ENCODE peak calls at places on chromosomes 2 and 18, in four cellular contexts. One of them, this sample, is unnamed.
A peak's percentile ranks its signal among the peaks of the same experiment; 100 is the strongest.

GRCh38 chr2:44615950-44616518 is 254.3 kb downstream of the CAMKMT start:
- DNase-seq in substantia nigra: no peak
- DNase-seq in PC-9: no peak
- DNase-seq in GM06990: no peak
- DNase-seq in this sample: no peak

GRCh38 chr2:21836766-21837543 is 713.2 kb downstream of the TDRD15 start:
- DNase-seq in substantia nigra: no peak
- DNase-seq in PC-9: no peak
- DNase-seq in GM06990: no peak
- DNase-seq in this sample: no peak

GRCh38 chr2:149055751-149056150 is 17.3 kb downstream of the LYPD6B start:
- DNase-seq in substantia nigra: no peak
- DNase-seq in PC-9: no peak
- DNase-seq in GM06990: no peak
- DNase-seq in this sample: no peak

GRCh38 chr2:178522950-178523595 is 42.8 kb downstream of the PLEKHA3 start:
- DNase-seq in substantia nigra: peak; percentile 61
- DNase-seq in PC-9: peak; percentile 92
- DNase-seq in GM06990: peak; percentile 78
- DNase-seq in this sample: peak; percentile 77

GRCh38 chr18:12679183-12679786 is 21.4 kb upstream of the SPIRE1 start:
- DNase-seq in substantia nigra: no peak
- DNase-seq in PC-9: no peak
- DNase-seq in GM06990: no peak
- DNase-seq in this sample: no peak

GRCh38 chr2:42101641-42102605 is 54.1 kb downstream of the PKDCC start:
- DNase-seq in substantia nigra: peak; percentile 37
- DNase-seq in PC-9: peak; percentile 55
- DNase-seq in GM06990: peak; percentile 94
- DNase-seq in this sample: peak; percentile 90

GRCh38 chr2:85549826-85550225 is 10.9 kb downstream of the MAT2A start:
- DNase-seq in substantia nigra: no peak
- DNase-seq in PC-9: peak; percentile 42
- DNase-seq in GM06990: no peak
- DNase-seq in this sample: no peak

GRCh38 chr2:30686000-30686399 is 121.2 kb downstream of the CAPN13 start:
- DNase-seq in substantia nigra: no peak
- DNase-seq in PC-9: no peak
- DNase-seq in GM06990: no peak
- DNase-seq in this sample: no peak

GRCh38 chr18:45958730-45959129 is 8.4 kb downstream of the EPG5 start:
- DNase-seq in substantia nigra: no peak
- DNase-seq in PC-9: no peak
- DNase-seq in GM06990: no peak
- DNase-seq in this sample: no peak

GRCh38 chr2:58906151-58906645 is 665.1 kb upstream of the FANCL start:
- DNase-seq in substantia nigra: no peak
- DNase-seq in PC-9: no peak
- DNase-seq in GM06990: no peak
- DNase-seq in this sample: no peak

GRCh38 chr2:129178356-129178755 is 801.1 kb upstream of the RAB6C start:
- DNase-seq in substantia nigra: no peak
- DNase-seq in PC-9: no peak
- DNase-seq in GM06990: no peak
- DNase-seq in this sample: no peak

GRCh38 chr2:187171318-187171717 is 276.7 kb downstream of the CALCRL start:
- DNase-seq in substantia nigra: no peak
- DNase-seq in PC-9: no peak
- DNase-seq in GM06990: no peak
- DNase-seq in this sample: no peak

GRCh38 chr18:961644-962355 is 57.1 kb downstream of the ADCYAP1 start:
- DNase-seq in substantia nigra: no peak
- DNase-seq in PC-9: peak; percentile 49
- DNase-seq in GM06990: peak; percentile 18
- DNase-seq in this sample: peak; percentile 48

GRCh38 chr2:96090181-96090500 is 26.2 kb downstream of the ADRA2B start:
- DNase-seq in substantia nigra: no peak
- DNase-seq in PC-9: no peak
- DNase-seq in GM06990: no peak
- DNase-seq in this sample: no peak

GRCh38 chr2:23624378-23624777 is 239.4 kb downstream of the KLHL29 start:
- DNase-seq in substantia nigra: no peak
- DNase-seq in PC-9: no peak
- DNase-seq in GM06990: no peak
- DNase-seq in this sample: no peak

GRCh38 chr2:206392118-206392517 is 51.2 kb upstream of the ADAM23 start:
- DNase-seq in substantia nigra: no peak
- DNase-seq in PC-9: peak; percentile 24
- DNase-seq in GM06990: no peak
- DNase-seq in this sample: peak; percentile 81

GRCh38 chr2:74499269-74499939 is at the start of gene LBX2:
- DNase-seq in substantia nigra: no peak
- DNase-seq in PC-9: no peak
- DNase-seq in GM06990: no peak
- DNase-seq in this sample: peak; percentile 41

GRCh38 chr2:163604941-163605555 is 130.8 kb downstream of the FIGN start:
- DNase-seq in substantia nigra: no peak
- DNase-seq in PC-9: no peak
- DNase-seq in GM06990: no peak
- DNase-seq in this sample: no peak

GRCh38 chr2:8805278-8806045 is 32.0 kb downstream of the KIDINS220 start:
- DNase-seq in substantia nigra: no peak
- DNase-seq in PC-9: no peak
- DNase-seq in GM06990: no peak
- DNase-seq in this sample: no peak

GRCh38 chr2:60710707-60711106 is 45.4 kb upstream of the PAPOLG start:
- DNase-seq in substantia nigra: peak; percentile 18
- DNase-seq in PC-9: no peak
- DNase-seq in GM06990: no peak
- DNase-seq in this sample: no peak

GRCh38 chr2:177611310-177611886 is 218.8 kb downstream of the AGPS start:
- DNase-seq in substantia nigra: no peak
- DNase-seq in PC-9: no peak
- DNase-seq in GM06990: no peak
- DNase-seq in this sample: no peak

GRCh38 chr18:27540126-27540525 is 355.0 kb upstream of the CHST9 start:
- DNase-seq in substantia nigra: no peak
- DNase-seq in PC-9: no peak
- DNase-seq in GM06990: no peak
- DNase-seq in this sample: no peak

GRCh38 chr2:15914981-15915380 is 25.4 kb upstream of the MYCN start:
- DNase-seq in substantia nigra: no peak
- DNase-seq in PC-9: no peak
- DNase-seq in GM06990: no peak
- DNase-seq in this sample: no peak

GRCh38 chr2:236712304-236712703 is 142.7 kb downstream of the ACKR3 start:
- DNase-seq in substantia nigra: no peak
- DNase-seq in PC-9: no peak
- DNase-seq in GM06990: no peak
- DNase-seq in this sample: no peak